ENCODE peak calls at places on chromosomes 1 and 21, in four cellular contexts. O is progenitor cell of endocrine pancreas, C is SJSA1, Z is iPS-NIHi11. E is an unnamed sample.

GRCh38 chr1:208202333-208202987 is 41.7 kb downstream of the PLXNA2 start:
- DNase-seq in C (no peak), O (no peak), Z (no peak), E (no peak)

GRCh38 chr1:9651565-9652378 is at the start of gene PIK3CD:
- DNase-seq in Z (peak; percentile 83), O (peak; percentile 50), C (peak; percentile 22), E (no peak)

GRCh38 chr1:207995576-207995975 is 84.7 kb upstream of the CD34 start:
- DNase-seq in O (no peak), Z (no peak), C (no peak), E (no peak)

GRCh38 chr1:156705918-156706646 is 699 bp upstream of the CRABP2 start:
- DNase-seq in Z (peak; percentile 80), O (peak; percentile 77), C (no peak), E (no peak)

GRCh38 chr1:162905759-162906158 is 44.8 kb upstream of the CCDC190 start:
- DNase-seq in C (peak; percentile 50), O (no peak), Z (no peak), E (no peak)

GRCh38 chr21:28227881-28228623 is 764.6 kb downstream of the LTN1 start:
- DNase-seq in C (no peak), Z (no peak), O (no peak), E (no peak)

GRCh38 chr1:9823943-9824701 is at the start of gene CLSTN1:
- DNase-seq in O (peak; percentile 78), Z (peak; percentile 99), C (peak; percentile 54), E (no peak)

GRCh38 chr1:153525088-153525713 is 10.6 kb downstream of the S100A6 start:
- DNase-seq in C (no peak), O (no peak), Z (no peak), E (no peak)

GRCh38 chr1:114828251-114828650 is 26.4 kb upstream of the SYCP1 start:
- DNase-seq in O (no peak), C (no peak), Z (no peak), E (no peak)

GRCh38 chr1:24416666-24417391 is 1.2 kb downstream of the NIPAL3 start:
- DNase-seq in C (peak; percentile 97), Z (no peak), O (no peak), E (peak; percentile 78)

GRCh38 chr1:154925335-154926170 is 11.0 kb downstream of the PMVK start:
- DNase-seq in Z (no peak), C (no peak), O (no peak), E (no peak)

GRCh38 chr21:26119906-26120305 is 50.7 kb downstream of the APP start:
- DNase-seq in O (no peak), Z (no peak), C (no peak), E (no peak)

GRCh38 chr1:22860883-22861385 is 111.7 kb downstream of the LACTBL1 start:
- DNase-seq in O (no peak), C (no peak), Z (no peak), E (no peak)

E was measured in AG09309.